ENCODE peak calls at places on chromosome 5, in nine cellular contexts. One of them, this sample, is unnamed.

GRCh38 chr5:163401271-163401670 is 36.1 kb upstream of the CCNG1 start:
- DNase-seq in cardiac muscle cell: no peak
- DNase-seq in GM23338: no peak
- DNase-seq in hepatocyte: no peak
- DNase-seq in psoas muscle: no peak
- DNase-seq in A549: no peak
- DNase-seq in aorta: no peak
- DNase-seq in keratinocyte: no peak
- DNase-seq in tibial nerve: no peak
- DNase-seq in this sample: no peak

GRCh38 chr5:68746220-68747076 is 347.4 kb upstream of the SLC30A5 start:
- DNase-seq in cardiac muscle cell: no peak
- DNase-seq in GM23338: no peak
- DNase-seq in hepatocyte: peak; percentile 8
- DNase-seq in psoas muscle: no peak
- DNase-seq in A549: no peak
- DNase-seq in aorta: no peak
- DNase-seq in keratinocyte: no peak
- DNase-seq in tibial nerve: no peak
- DNase-seq in this sample: peak; percentile 13

GRCh38 chr5:14407746-14408175 is 173.8 kb upstream of the OTULINL start:
- DNase-seq in cardiac muscle cell: no peak
- DNase-seq in GM23338: no peak
- DNase-seq in hepatocyte: no peak
- DNase-seq in psoas muscle: no peak
- DNase-seq in A549: no peak
- DNase-seq in aorta: no peak
- DNase-seq in keratinocyte: no peak
- DNase-seq in tibial nerve: peak; percentile 66
- DNase-seq in this sample: no peak

GRCh38 chr5:96919754-96920197 is 16.1 kb upstream of the LNPEP start:
- DNase-seq in cardiac muscle cell: no peak
- DNase-seq in GM23338: no peak
- DNase-seq in hepatocyte: no peak
- DNase-seq in psoas muscle: no peak
- DNase-seq in A549: no peak
- DNase-seq in aorta: no peak
- DNase-seq in keratinocyte: no peak
- DNase-seq in tibial nerve: no peak
- DNase-seq in this sample: no peak

GRCh38 chr5:141603912-141604311 is 14.9 kb downstream of the DIAPH1 start:
- DNase-seq in cardiac muscle cell: no peak
- DNase-seq in GM23338: peak; percentile 28
- DNase-seq in hepatocyte: no peak
- DNase-seq in psoas muscle: no peak
- DNase-seq in A549: no peak
- DNase-seq in aorta: no peak
- DNase-seq in keratinocyte: no peak
- DNase-seq in tibial nerve: no peak
- DNase-seq in this sample: no peak

GRCh38 chr5:164679461-164679860 is 1174.0 kb downstream of the MAT2B start:
- DNase-seq in cardiac muscle cell: no peak
- DNase-seq in GM23338: peak; percentile 25
- DNase-seq in hepatocyte: no peak
- DNase-seq in psoas muscle: no peak
- DNase-seq in A549: no peak
- DNase-seq in aorta: no peak
- DNase-seq in keratinocyte: no peak
- DNase-seq in tibial nerve: no peak
- DNase-seq in this sample: no peak

GRCh38 chr5:179607449-179607931 is 16.0 kb downstream of the HNRNPH1 start:
- DNase-seq in cardiac muscle cell: no peak
- DNase-seq in GM23338: no peak
- DNase-seq in hepatocyte: no peak
- DNase-seq in psoas muscle: peak; percentile 60
- DNase-seq in A549: no peak
- DNase-seq in aorta: no peak
- DNase-seq in keratinocyte: no peak
- DNase-seq in tibial nerve: no peak
- DNase-seq in this sample: peak; percentile 59

GRCh38 chr5:5473224-5473623 is 50.7 kb downstream of the ICE1 start:
- DNase-seq in cardiac muscle cell: no peak
- DNase-seq in GM23338: no peak
- DNase-seq in hepatocyte: no peak
- DNase-seq in psoas muscle: no peak
- DNase-seq in A549: no peak
- DNase-seq in aorta: no peak
- DNase-seq in keratinocyte: no peak
- DNase-seq in tibial nerve: no peak
- DNase-seq in this sample: no peak

GRCh38 chr5:116242363-116242762 is 157.5 kb downstream of the COMMD10 start:
- DNase-seq in cardiac muscle cell: no peak
- DNase-seq in GM23338: no peak
- DNase-seq in hepatocyte: no peak
- DNase-seq in psoas muscle: no peak
- DNase-seq in A549: no peak
- DNase-seq in aorta: no peak
- DNase-seq in keratinocyte: no peak
- DNase-seq in tibial nerve: no peak
- DNase-seq in this sample: no peak

GRCh38 chr5:6859001-6859400 is 145.8 kb downstream of the TENT4A start:
- DNase-seq in cardiac muscle cell: no peak
- DNase-seq in GM23338: no peak
- DNase-seq in hepatocyte: no peak
- DNase-seq in psoas muscle: no peak
- DNase-seq in A549: no peak
- DNase-seq in aorta: no peak
- DNase-seq in keratinocyte: no peak
- DNase-seq in tibial nerve: no peak
- DNase-seq in this sample: no peak

GRCh38 chr5:129460951-129461815 is 1.1 kb downstream of the ADAMTS19 start:
- DNase-seq in cardiac muscle cell: peak; percentile 88
- DNase-seq in GM23338: peak; percentile 82
- DNase-seq in hepatocyte: peak; percentile 69
- DNase-seq in psoas muscle: peak; percentile 16
- DNase-seq in A549: peak; percentile 23
- DNase-seq in aorta: peak; percentile 39
- DNase-seq in keratinocyte: no peak
- DNase-seq in tibial nerve: no peak
- DNase-seq in this sample: peak; percentile 60

GRCh38 chr5:128782446-128782845 is 182.8 kb upstream of the SLC27A6 start:
- DNase-seq in cardiac muscle cell: no peak
- DNase-seq in GM23338: no peak
- DNase-seq in hepatocyte: no peak
- DNase-seq in psoas muscle: peak; percentile 35
- DNase-seq in A549: peak; percentile 33
- DNase-seq in aorta: peak; percentile 82
- DNase-seq in keratinocyte: no peak
- DNase-seq in tibial nerve: peak; percentile 85
- DNase-seq in this sample: no peak

GRCh38 chr5:145345883-145346282 is 489.3 kb downstream of the PRELID2 start:
- DNase-seq in cardiac muscle cell: no peak
- DNase-seq in GM23338: no peak
- DNase-seq in hepatocyte: no peak
- DNase-seq in psoas muscle: no peak
- DNase-seq in A549: no peak
- DNase-seq in aorta: no peak
- DNase-seq in keratinocyte: no peak
- DNase-seq in tibial nerve: no peak
- DNase-seq in this sample: no peak

GRCh38 chr5:152932631-152933030 is 527.6 kb upstream of the NMUR2 start:
- DNase-seq in cardiac muscle cell: no peak
- DNase-seq in GM23338: no peak
- DNase-seq in hepatocyte: no peak
- DNase-seq in psoas muscle: no peak
- DNase-seq in A549: no peak
- DNase-seq in aorta: no peak
- DNase-seq in keratinocyte: no peak
- DNase-seq in tibial nerve: no peak
- DNase-seq in this sample: no peak

DNA sequence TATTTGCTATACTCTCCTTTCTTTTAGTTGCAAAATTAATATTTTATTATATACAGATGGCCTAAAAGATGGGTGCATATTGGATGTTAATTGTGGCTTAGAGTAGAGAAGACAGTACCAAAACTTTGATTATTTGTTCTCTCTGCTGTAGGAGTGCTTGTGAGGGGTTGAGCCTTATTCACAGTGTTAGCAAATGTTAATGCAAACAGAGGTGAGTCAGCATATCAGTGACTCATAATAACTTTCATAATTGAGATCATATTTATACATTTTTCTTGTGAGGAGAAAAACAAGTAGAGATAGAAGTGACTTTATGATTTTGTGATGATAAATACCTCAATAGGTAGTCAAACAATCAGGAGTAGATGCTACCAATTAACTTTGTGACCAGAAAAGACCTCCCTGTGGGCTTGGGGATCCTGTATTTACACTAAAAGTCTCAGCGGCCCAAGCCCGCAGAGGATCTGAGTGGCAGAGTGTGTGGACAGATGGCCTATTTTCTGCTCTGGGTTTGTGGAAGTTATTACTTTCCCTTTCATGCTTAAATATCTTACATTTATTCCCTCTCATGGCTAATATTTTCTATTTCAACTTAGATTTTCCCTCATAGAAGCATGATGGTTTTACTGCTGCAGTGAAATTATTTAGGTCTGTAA is 226.5 kb downstream of the TAF11L14 start:
- DNase-seq in cardiac muscle cell: no peak
- DNase-seq in GM23338: no peak
- DNase-seq in hepatocyte: no peak
- DNase-seq in psoas muscle: no peak
- DNase-seq in A549: peak; percentile 60
- DNase-seq in aorta: no peak
- DNase-seq in keratinocyte: no peak
- DNase-seq in tibial nerve: no peak
- DNase-seq in this sample: no peak
- H3K4me1 ChIP-seq in cardiac muscle cell: no peaks in the 10 kb centered on the region
- H3K4me1 ChIP-seq in GM23338: no peaks in the 10 kb centered on the region
- H3K4me1 ChIP-seq in hepatocyte: no peaks in the 10 kb centered on the region
- H3K4me1 ChIP-seq in psoas muscle: no peaks in the 10 kb centered on the region
- H3K4me1 ChIP-seq in A549: peaks cover 12% of the 10 kb centered on the region
- H3K4me1 ChIP-seq in aorta: no peaks in the 10 kb centered on the region
- H3K4me1 ChIP-seq in keratinocyte: peaks cover 2% of the 10 kb centered on the region
- H3K4me1 ChIP-seq in tibial nerve: no peaks in the 10 kb centered on the region
- H3K4me1 ChIP-seq in this sample: no peaks in the 10 kb centered on the region

GRCh38 chr5:173582198-173583092 is 34.0 kb downstream of the BOD1 start:
- DNase-seq in cardiac muscle cell: no peak
- DNase-seq in GM23338: no peak
- DNase-seq in hepatocyte: no peak
- DNase-seq in psoas muscle: no peak
- DNase-seq in A549: no peak
- DNase-seq in aorta: no peak
- DNase-seq in keratinocyte: no peak
- DNase-seq in tibial nerve: no peak
- DNase-seq in this sample: no peak
- H3K4me3 ChIP-seq in cardiac muscle cell: no peak overlapping the region
- H3K4me3 ChIP-seq in GM23338: no peak overlapping the region
- H3K4me3 ChIP-seq in hepatocyte: no peak overlapping the region
- H3K4me3 ChIP-seq in psoas muscle: no peak overlapping the region
- H3K4me3 ChIP-seq in A549: no peak overlapping the region
- H3K4me3 ChIP-seq in aorta: no peak overlapping the region
- H3K4me3 ChIP-seq in keratinocyte: no peak overlapping the region
- H3K4me3 ChIP-seq in tibial nerve: no peak overlapping the region
- H3K4me3 ChIP-seq in this sample: no peak overlapping the region

GRCh38 chr5:156686816-156687215 is 163.3 kb upstream of the PPP1R2B start:
- DNase-seq in cardiac muscle cell: peak; percentile 76
- DNase-seq in GM23338: no peak
- DNase-seq in hepatocyte: no peak
- DNase-seq in psoas muscle: no peak
- DNase-seq in A549: no peak
- DNase-seq in aorta: no peak
- DNase-seq in keratinocyte: no peak
- DNase-seq in tibial nerve: no peak
- DNase-seq in this sample: no peak

GRCh38 chr5:156681276-156681675 is 168.8 kb upstream of the PPP1R2B start:
- DNase-seq in cardiac muscle cell: no peak
- DNase-seq in GM23338: no peak
- DNase-seq in hepatocyte: no peak
- DNase-seq in psoas muscle: no peak
- DNase-seq in A549: no peak
- DNase-seq in aorta: no peak
- DNase-seq in keratinocyte: no peak
- DNase-seq in tibial nerve: no peak
- DNase-seq in this sample: no peak

GRCh38 chr5:156683509-156683908 is 166.6 kb upstream of the PPP1R2B start:
- DNase-seq in cardiac muscle cell: no peak
- DNase-seq in GM23338: no peak
- DNase-seq in hepatocyte: no peak
- DNase-seq in psoas muscle: no peak
- DNase-seq in A549: no peak
- DNase-seq in aorta: no peak
- DNase-seq in keratinocyte: no peak
- DNase-seq in tibial nerve: no peak
- DNase-seq in this sample: no peak

GRCh38 chr5:156687514-156687913 is 162.6 kb upstream of the PPP1R2B start:
- DNase-seq in cardiac muscle cell: peak; percentile 5
- DNase-seq in GM23338: no peak
- DNase-seq in hepatocyte: no peak
- DNase-seq in psoas muscle: no peak
- DNase-seq in A549: no peak
- DNase-seq in aorta: no peak
- DNase-seq in keratinocyte: no peak
- DNase-seq in tibial nerve: no peak
- DNase-seq in this sample: no peak

GRCh38 chr5:156684216-156684615 is 165.9 kb upstream of the PPP1R2B start:
- DNase-seq in cardiac muscle cell: no peak
- DNase-seq in GM23338: no peak
- DNase-seq in hepatocyte: no peak
- DNase-seq in psoas muscle: no peak
- DNase-seq in A549: no peak
- DNase-seq in aorta: no peak
- DNase-seq in keratinocyte: no peak
- DNase-seq in tibial nerve: no peak
- DNase-seq in this sample: no peak
- H3K4me1 ChIP-seq in cardiac muscle cell: peaks cover 21% of the 10 kb centered on the region
- H3K4me1 ChIP-seq in GM23338: peaks cover 16% of the 10 kb centered on the region
- H3K4me1 ChIP-seq in hepatocyte: no peaks in the 10 kb centered on the region
- H3K4me1 ChIP-seq in psoas muscle: peaks cover 36% of the 10 kb centered on the region
- H3K4me1 ChIP-seq in A549: peaks cover 2% of the 10 kb centered on the region
- H3K4me1 ChIP-seq in aorta: peaks cover 5% of the 10 kb centered on the region
- H3K4me1 ChIP-seq in keratinocyte: no peaks in the 10 kb centered on the region
- H3K4me1 ChIP-seq in tibial nerve: no peaks in the 10 kb centered on the region
- H3K4me1 ChIP-seq in this sample: no peaks in the 10 kb centered on the region

GRCh38 chr5:15501057-15501791 is 1.2 kb downstream of the FBXL7 start:
- DNase-seq in cardiac muscle cell: peak; percentile 80
- DNase-seq in GM23338: peak; percentile 90
- DNase-seq in hepatocyte: peak; percentile 64
- DNase-seq in psoas muscle: peak; percentile 55
- DNase-seq in A549: peak; percentile 41
- DNase-seq in aorta: peak; percentile 58
- DNase-seq in keratinocyte: no peak
- DNase-seq in tibial nerve: peak; percentile 50
- DNase-seq in this sample: no peak
- H3K4me3 ChIP-seq in cardiac muscle cell: peak overlapping the region; percentile 92
- H3K4me3 ChIP-seq in GM23338: peak overlapping the region; percentile 74
- H3K4me3 ChIP-seq in hepatocyte: peak overlapping the region; percentile 88
- H3K4me3 ChIP-seq in psoas muscle: peak overlapping the region; percentile 69
- H3K4me3 ChIP-seq in A549: peak overlapping the region; percentile 79
- H3K4me3 ChIP-seq in aorta: peak overlapping the region; percentile 98
- H3K4me3 ChIP-seq in keratinocyte: no peak overlapping the region
- H3K4me3 ChIP-seq in tibial nerve: peak overlapping the region; percentile 77
- H3K4me3 ChIP-seq in this sample: no peak overlapping the region